ENCODE peak calls at places on chromosomes 16 and 17, in seven cellular contexts. W is cardiac fibroblast; B is activated naive CD4-positive, alpha-beta T cell; O is GM10248; Z is astrocyte of the spinal cord; P is stomach; A is iPS-NIHi11. Q is an unnamed sample.
A peak's percentile ranks its signal among the peaks of the same experiment; 100 is the strongest.

GRCh38 chr16:23909792-23910418 is 74.1 kb downstream of the PRKCB start:
- DNase-seq in W (no peak), B (no peak), O (no peak), Z (no peak), P (no peak), A (no peak), Q (no peak)

GRCh38 chr17:2034806-2035548 is 5.0 kb downstream of the DPH1 start:
- DNase-seq in W (peak; percentile 73), B (no peak), O (no peak), Z (no peak), P (no peak), A (no peak), Q (no peak)

GRCh38 chr17:44601574-44602372 is 44.5 kb downstream of the FZD2 start:
- DNase-seq in W (no peak), B (no peak), O (no peak), Z (peak; percentile 40), P (no peak), A (no peak), Q (no peak)

GRCh38 chr16:82414476-82414875 is 212.3 kb upstream of the CDH13 start:
- DNase-seq in W (no peak), B (no peak), O (no peak), Z (no peak), P (no peak), A (no peak), Q (no peak)

GRCh38 chr17:49015179-49015923 is 18.2 kb downstream of the IGF2BP1 start:
- DNase-seq in W (no peak), B (no peak), O (no peak), Z (no peak), P (no peak), A (no peak), Q (no peak)

GRCh38 chr16:65834680-65835079 is 531.8 kb upstream of the CDH5 start:
- DNase-seq in W (no peak), B (no peak), O (no peak), Z (no peak), P (no peak), A (no peak), Q (no peak)

GRCh38 chr17:40443196-40443987 is at the start of gene IGFBP4:
- DNase-seq in W (peak; percentile 70), B (peak; percentile 65), O (peak; percentile 81), Z (peak; percentile 76), P (peak; percentile 77), A (peak; percentile 85), Q (peak; percentile 64)

GRCh38 chr16:51683882-51684281 is 532.8 kb upstream of the SALL1 start:
- DNase-seq in W (no peak), B (no peak), O (no peak), Z (no peak), P (no peak), A (no peak), Q (no peak)

GRCh38 chr17:1730004-1730344 is 5.5 kb downstream of the WDR81 start:
- DNase-seq in W (no peak), B (no peak), O (no peak), Z (no peak), P (no peak), A (no peak), Q (no peak)

GRCh38 chr17:2214047-2214717 is 89.4 kb downstream of the SMG6 start:
- DNase-seq in W (peak; percentile 95), B (no peak), O (no peak), Z (peak; percentile 93), P (no peak), A (no peak), Q (no peak)

GRCh38 chr17:61335105-61335844 is 64.4 kb upstream of the TBX2 start:
- DNase-seq in W (peak; percentile 83), B (no peak), O (no peak), Z (peak; percentile 71), P (no peak), A (no peak), Q (no peak)

GRCh38 chr17:80264048-80264792 is 3.6 kb downstream of the RNF213 start:
- DNase-seq in W (no peak), B (peak; percentile 51), O (no peak), Z (no peak), P (peak; percentile 37), A (no peak), Q (no peak)

GRCh38 chr16:76947694-76948093 is 243.3 kb upstream of the MON1B start:
- DNase-seq in W (no peak), B (no peak), O (no peak), Z (peak; percentile 16), P (no peak), A (no peak), Q (no peak)

GRCh38 chr16:70703041-70703834 is 17.4 kb upstream of the MTSS2 start:
- DNase-seq in W (peak; percentile 45), B (no peak), O (no peak), Z (peak; percentile 92), P (no peak), A (peak; percentile 68), Q (peak; percentile 56)

GRCh38 chr16:180921-181667 is 835 bp downstream of the HBQ1 start:
- DNase-seq in W (peak; percentile 63), B (peak; percentile 86), O (peak; percentile 93), Z (peak; percentile 65), P (peak; percentile 84), A (peak; percentile 95), Q (peak; percentile 79)

GRCh38 chr16:56195151-56195550 is 3.9 kb downstream of the GNAO1 start:
- DNase-seq in W (no peak), B (no peak), O (no peak), Z (no peak), P (no peak), A (no peak), Q (no peak)

GRCh38 chr17:50117202-50118040 is 12.5 kb downstream of the SAMD14 start:
- DNase-seq in W (peak; percentile 39), B (peak; percentile 61), O (peak; percentile 67), Z (peak; percentile 47), P (peak; percentile 74), A (peak; percentile 83), Q (peak; percentile 67)

GRCh38 chr17:65634533-65634932 is 73.1 kb upstream of the AXIN2 start:
- DNase-seq in W (no peak), B (no peak), O (no peak), Z (no peak), P (peak; percentile 46), A (no peak), Q (peak; percentile 16)

GRCh38 chr16:4814542-4815173 is 12.2 kb upstream of the ROGDI start:
- DNase-seq in W (no peak), B (no peak), O (no peak), Z (no peak), P (no peak), A (no peak), Q (no peak)

Q was measured in body of pancreas.